ENCODE peak calls at places on chromosomes 2 and 18, in five cellular contexts. I, T, Q, C and Y are unnamed samples.
A peak's percentile ranks its signal among the peaks of the same experiment; 100 is the strongest.

GRCh38 chr2:69184224-69184623 is 171.2 kb downstream of the ANTXR1 start:
- DNase-seq in I (no peak), T (no peak), Q (no peak), C (no peak), Y (no peak)

GRCh38 chr2:151637284-151637781 is 96.9 kb downstream of the NEB start:
- DNase-seq in I (peak; percentile 56), T (no peak), Q (peak; percentile 61), C (peak; percentile 43), Y (peak; percentile 74)

GRCh38 chr18:23632615-23633014 is 30.1 kb downstream of the ANKRD29 start:
- DNase-seq in I (no peak), T (no peak), Q (no peak), C (no peak), Y (no peak)

GRCh38 chr2:240240017-240240416 is 99.6 kb upstream of the OTOS start:
- DNase-seq in I (no peak), T (no peak), Q (no peak), C (no peak), Y (no peak)

GRCh38 chr2:48482774-48483173 is 47.2 kb upstream of the STON1 start:
- DNase-seq in I (no peak), T (peak; percentile 5), Q (no peak), C (no peak), Y (no peak)

GRCh38 chr2:154507186-154507585 is 191.3 kb upstream of the KCNJ3 start:
- DNase-seq in I (no peak), T (no peak), Q (no peak), C (no peak), Y (no peak)

GRCh38 chr2:199160677-199161465 is 296.9 kb downstream of the SATB2 start:
- DNase-seq in I (no peak), T (peak; percentile 78), Q (no peak), C (no peak), Y (no peak)

GRCh38 chr2:28310107-28310506 is 82.6 kb upstream of the FOSL2 start:
- DNase-seq in I (no peak), T (no peak), Q (no peak), C (no peak), Y (no peak)

GRCh38 chr2:43186679-43187374 is 39.6 kb downstream of the ZFP36L2 start:
- DNase-seq in I (no peak), T (no peak), Q (no peak), C (no peak), Y (no peak)

GRCh38 chr2:182300603-182301002 is 126.2 kb downstream of the PDE1A start:
- DNase-seq in I (no peak), T (peak; percentile 64), Q (no peak), C (no peak), Y (no peak)

GRCh38 chr2:121231385-121232000 is 53.5 kb downstream of the TFCP2L1 start:
- DNase-seq in I (no peak), T (no peak), Q (no peak), C (no peak), Y (no peak)

GRCh38 chr2:38076250-38076709 is 329 bp upstream of the CYP1B1 start:
- DNase-seq in I (no peak), T (peak; percentile 90), Q (no peak), C (peak; percentile 52), Y (no peak)

GRCh38 chr18:26806224-26806623 is 59.3 kb downstream of the AQP4 start:
- DNase-seq in I (no peak), T (no peak), Q (no peak), C (no peak), Y (no peak)

GRCh38 chr2:8676191-8676914 is 5.5 kb upstream of the ID2 start:
- DNase-seq in I (no peak), T (peak; percentile 83), Q (no peak), C (no peak), Y (no peak)

GRCh38 chr18:33577688-33578370 is at the start of gene ASXL3:
- DNase-seq in I (no peak), T (no peak), Q (no peak), C (no peak), Y (no peak)

GRCh38 chr18:50507120-50507590 is 52.7 kb upstream of the MAPK4 start:
- DNase-seq in I (no peak), T (no peak), Q (no peak), C (no peak), Y (no peak)

GRCh38 chr18:6566338-6566911 is 151.7 kb upstream of the L3MBTL4 start:
- DNase-seq in I (no peak), T (no peak), Q (no peak), C (no peak), Y (no peak)

GRCh38 chr2:29053680-29054400 is 20.5 kb downstream of the PCARE start:
- DNase-seq in I (no peak), T (no peak), Q (no peak), C (no peak), Y (no peak)

GRCh38 chr18:51196811-51197660 is 445 bp downstream of the MEX3C start:
- DNase-seq in I (peak; percentile 28), T (peak; percentile 46), Q (peak; percentile 26), C (peak; percentile 43), Y (peak; percentile 40)

GRCh38 chr18:58229162-58229561 is 185.1 kb downstream of the NEDD4L start:
- DNase-seq in I (no peak), T (no peak), Q (no peak), C (no peak), Y (no peak)

GRCh38 chr2:153431114-153431513 is 47.4 kb downstream of the RPRM start:
- DNase-seq in I (no peak), T (no peak), Q (no peak), C (no peak), Y (no peak)

GRCh38 chr2:161158882-161159281 is 1.3 kb upstream of the TANK start:
- DNase-seq in I (no peak), T (no peak), Q (no peak), C (no peak), Y (no peak)

GRCh38 chr18:69874058-69874457 is 73.6 kb downstream of the CD226 start:
- DNase-seq in I (no peak), T (peak; percentile 4), Q (no peak), C (no peak), Y (no peak)

GRCh38 chr2:17610521-17610920 is 70.0 kb downstream of the VSNL1 start:
- DNase-seq in I (no peak), T (no peak), Q (no peak), C (no peak), Y (no peak)